ENCODE peak calls at places on chromosomes 3 and 15, in ten cellular contexts. One of them, this sample, is unnamed.

GRCh38 chr3:12049675-12050074 is 45.5 kb downstream of the SYN2 start:
- DNase-seq in left colon: no peak
- DNase-seq in mesothelial cell of epicardium: no peak
- DNase-seq in CD8-positive, alpha-beta T cell: no peak
- DNase-seq in NCI-H524: no peak
- DNase-seq in HL-60: no peak
- DNase-seq in choroid plexus epithelial cell: peak; percentile 41
- DNase-seq in RPMI7951: peak; percentile 28
- DNase-seq in GM18507: no peak
- DNase-seq in GM23338: peak; percentile 49
- DNase-seq in this sample: no peak

GRCh38 chr3:27485853-27486252 is 1.7 kb upstream of the SLC4A7 start:
- DNase-seq in mesothelial cell of epicardium: no peak
- DNase-seq in HL-60: no peak
- DNase-seq in NCI-H524: peak; percentile 88
- DNase-seq in GM18507: no peak
- DNase-seq in choroid plexus epithelial cell: no peak
- DNase-seq in RPMI7951: peak; percentile 18
- DNase-seq in CD8-positive, alpha-beta T cell: no peak
- DNase-seq in left colon: no peak
- DNase-seq in GM23338: no peak
- DNase-seq in this sample: no peak

GRCh38 chr15:85722789-85723188 is 71.9 kb downstream of the KLHL25 start:
- DNase-seq in mesothelial cell of epicardium: no peak
- DNase-seq in choroid plexus epithelial cell: no peak
- DNase-seq in GM23338: no peak
- DNase-seq in HL-60: no peak
- DNase-seq in RPMI7951: no peak
- DNase-seq in NCI-H524: no peak
- DNase-seq in GM18507: no peak
- DNase-seq in left colon: no peak
- DNase-seq in CD8-positive, alpha-beta T cell: no peak
- DNase-seq in this sample: no peak

GRCh38 chr3:51538115-51538458 is 432 bp upstream of the RAD54L2 start:
- DNase-seq in choroid plexus epithelial cell: peak; percentile 17
- DNase-seq in GM18507: no peak
- DNase-seq in HL-60: no peak
- DNase-seq in NCI-H524: peak; percentile 53
- DNase-seq in GM23338: peak; percentile 46
- DNase-seq in CD8-positive, alpha-beta T cell: no peak
- DNase-seq in left colon: no peak
- DNase-seq in RPMI7951: no peak
- DNase-seq in mesothelial cell of epicardium: no peak
- DNase-seq in this sample: no peak

GRCh38 chr15:66291816-66292215 is 1.6 kb upstream of the DIS3L start:
- DNase-seq in mesothelial cell of epicardium: no peak
- DNase-seq in choroid plexus epithelial cell: no peak
- DNase-seq in left colon: no peak
- DNase-seq in RPMI7951: no peak
- DNase-seq in GM18507: no peak
- DNase-seq in HL-60: no peak
- DNase-seq in CD8-positive, alpha-beta T cell: no peak
- DNase-seq in GM23338: no peak
- DNase-seq in NCI-H524: no peak
- DNase-seq in this sample: no peak

GRCh38 chr3:8445861-8446260 is 55.8 kb upstream of the LMCD1 start:
- DNase-seq in NCI-H524: no peak
- DNase-seq in GM18507: no peak
- DNase-seq in choroid plexus epithelial cell: peak; percentile 99
- DNase-seq in RPMI7951: peak; percentile 93
- DNase-seq in GM23338: no peak
- DNase-seq in left colon: no peak
- DNase-seq in CD8-positive, alpha-beta T cell: no peak
- DNase-seq in mesothelial cell of epicardium: no peak
- DNase-seq in HL-60: no peak
- DNase-seq in this sample: no peak

GRCh38 chr3:79202471-79203143 is 565.2 kb downstream of the ROBO1 start:
- DNase-seq in HL-60: no peak
- DNase-seq in left colon: no peak
- DNase-seq in RPMI7951: no peak
- DNase-seq in choroid plexus epithelial cell: no peak
- DNase-seq in GM23338: peak; percentile 52
- DNase-seq in NCI-H524: peak; percentile 6
- DNase-seq in GM18507: no peak
- DNase-seq in mesothelial cell of epicardium: no peak
- DNase-seq in CD8-positive, alpha-beta T cell: no peak
- DNase-seq in this sample: no peak

GRCh38 chr15:90266485-90266884 is 1.0 kb downstream of the NGRN start:
- DNase-seq in GM18507: no peak
- DNase-seq in mesothelial cell of epicardium: no peak
- DNase-seq in RPMI7951: no peak
- DNase-seq in CD8-positive, alpha-beta T cell: peak; percentile 29
- DNase-seq in left colon: peak; percentile 58
- DNase-seq in NCI-H524: no peak
- DNase-seq in GM23338: no peak
- DNase-seq in choroid plexus epithelial cell: peak; percentile 29
- DNase-seq in HL-60: no peak
- DNase-seq in this sample: no peak

GRCh38 chr3:151580592-151580991 is 119.7 kb upstream of the IGSF10 start:
- DNase-seq in GM18507: no peak
- DNase-seq in choroid plexus epithelial cell: peak; percentile 93
- DNase-seq in RPMI7951: peak; percentile 59
- DNase-seq in CD8-positive, alpha-beta T cell: no peak
- DNase-seq in left colon: no peak
- DNase-seq in GM23338: no peak
- DNase-seq in mesothelial cell of epicardium: no peak
- DNase-seq in NCI-H524: no peak
- DNase-seq in HL-60: no peak
- DNase-seq in this sample: no peak

GRCh38 chr15:64897345-64897985 is 14.2 kb upstream of the ANKDD1A start:
- DNase-seq in GM23338: no peak
- DNase-seq in left colon: peak; percentile 30
- DNase-seq in NCI-H524: no peak
- DNase-seq in RPMI7951: peak; percentile 94
- DNase-seq in GM18507: no peak
- DNase-seq in HL-60: no peak
- DNase-seq in CD8-positive, alpha-beta T cell: no peak
- DNase-seq in mesothelial cell of epicardium: no peak
- DNase-seq in choroid plexus epithelial cell: peak; percentile 63
- DNase-seq in this sample: no peak

GRCh38 chr3:155497930-155498647 is 204.6 kb upstream of the STRIT1 start:
- DNase-seq in HL-60: no peak
- DNase-seq in RPMI7951: peak; percentile 92
- DNase-seq in left colon: no peak
- DNase-seq in choroid plexus epithelial cell: peak; percentile 40
- DNase-seq in NCI-H524: no peak
- DNase-seq in CD8-positive, alpha-beta T cell: no peak
- DNase-seq in GM18507: no peak
- DNase-seq in mesothelial cell of epicardium: no peak
- DNase-seq in GM23338: no peak
- DNase-seq in this sample: no peak

GRCh38 chr3:126668450-126669401 is 13.8 kb upstream of the TXNRD3 start:
- DNase-seq in GM18507: no peak
- DNase-seq in CD8-positive, alpha-beta T cell: no peak
- DNase-seq in GM23338: no peak
- DNase-seq in RPMI7951: no peak
- DNase-seq in NCI-H524: no peak
- DNase-seq in left colon: no peak
- DNase-seq in mesothelial cell of epicardium: no peak
- DNase-seq in HL-60: no peak
- DNase-seq in choroid plexus epithelial cell: no peak
- DNase-seq in this sample: no peak

GRCh38 chr15:88246666-88247446 is 9.7 kb downstream of the NTRK3 start:
- DNase-seq in CD8-positive, alpha-beta T cell: peak; percentile 41
- DNase-seq in GM18507: peak; percentile 30
- DNase-seq in GM23338: peak; percentile 88
- DNase-seq in RPMI7951: peak; percentile 71
- DNase-seq in left colon: peak; percentile 77
- DNase-seq in choroid plexus epithelial cell: peak; percentile 73
- DNase-seq in mesothelial cell of epicardium: peak; percentile 63
- DNase-seq in NCI-H524: peak; percentile 81
- DNase-seq in HL-60: peak; percentile 28
- DNase-seq in this sample: peak; percentile 65

GRCh38 chr15:100932676-100933348 is 13.7 kb downstream of the LRRK1 start:
- DNase-seq in GM18507: no peak
- DNase-seq in RPMI7951: no peak
- DNase-seq in CD8-positive, alpha-beta T cell: no peak
- DNase-seq in HL-60: no peak
- DNase-seq in NCI-H524: no peak
- DNase-seq in GM23338: peak; percentile 11
- DNase-seq in choroid plexus epithelial cell: no peak
- DNase-seq in mesothelial cell of epicardium: no peak
- DNase-seq in left colon: no peak
- DNase-seq in this sample: no peak

GRCh38 chr15:51121118-51121517 is 26.4 kb upstream of the TNFAIP8L3 start:
- DNase-seq in CD8-positive, alpha-beta T cell: no peak
- DNase-seq in RPMI7951: peak; percentile 97
- DNase-seq in NCI-H524: no peak
- DNase-seq in HL-60: peak; percentile 45
- DNase-seq in left colon: no peak
- DNase-seq in GM18507: no peak
- DNase-seq in mesothelial cell of epicardium: no peak
- DNase-seq in GM23338: no peak
- DNase-seq in choroid plexus epithelial cell: peak; percentile 95
- DNase-seq in this sample: no peak

GRCh38 chr3:155339052-155339451 is 45.6 kb upstream of the STRIT1 start:
- DNase-seq in CD8-positive, alpha-beta T cell: no peak
- DNase-seq in HL-60: no peak
- DNase-seq in RPMI7951: no peak
- DNase-seq in GM23338: no peak
- DNase-seq in choroid plexus epithelial cell: no peak
- DNase-seq in GM18507: no peak
- DNase-seq in NCI-H524: no peak
- DNase-seq in left colon: no peak
- DNase-seq in mesothelial cell of epicardium: no peak
- DNase-seq in this sample: no peak

GRCh38 chr3:195809796-195810454 is 1.8 kb downstream of the MUC4 start:
- DNase-seq in HL-60: no peak
- DNase-seq in GM23338: no peak
- DNase-seq in CD8-positive, alpha-beta T cell: no peak
- DNase-seq in choroid plexus epithelial cell: peak; percentile 38
- DNase-seq in mesothelial cell of epicardium: no peak
- DNase-seq in NCI-H524: no peak
- DNase-seq in GM18507: no peak
- DNase-seq in left colon: no peak
- DNase-seq in RPMI7951: no peak
- DNase-seq in this sample: no peak

GRCh38 chr3:124520970-124521369 is 209.3 kb upstream of the UMPS start:
- DNase-seq in CD8-positive, alpha-beta T cell: no peak
- DNase-seq in left colon: no peak
- DNase-seq in GM18507: no peak
- DNase-seq in choroid plexus epithelial cell: no peak
- DNase-seq in GM23338: no peak
- DNase-seq in NCI-H524: no peak
- DNase-seq in RPMI7951: no peak
- DNase-seq in HL-60: no peak
- DNase-seq in mesothelial cell of epicardium: no peak
- DNase-seq in this sample: no peak

GRCh38 chr3:38131621-38132369 is 5.1 kb downstream of the ACAA1 start:
- DNase-seq in HL-60: no peak
- DNase-seq in RPMI7951: peak; percentile 14
- DNase-seq in GM23338: peak; percentile 90
- DNase-seq in GM18507: no peak
- DNase-seq in choroid plexus epithelial cell: peak; percentile 69
- DNase-seq in CD8-positive, alpha-beta T cell: no peak
- DNase-seq in NCI-H524: peak; percentile 40
- DNase-seq in left colon: peak; percentile 52
- DNase-seq in mesothelial cell of epicardium: no peak
- DNase-seq in this sample: no peak

GRCh38 chr3:155426524-155427230 is 133.2 kb upstream of the STRIT1 start:
- DNase-seq in choroid plexus epithelial cell: peak; percentile 19
- DNase-seq in mesothelial cell of epicardium: no peak
- DNase-seq in left colon: no peak
- DNase-seq in GM18507: no peak
- DNase-seq in HL-60: no peak
- DNase-seq in RPMI7951: peak; percentile 60
- DNase-seq in GM23338: no peak
- DNase-seq in CD8-positive, alpha-beta T cell: no peak
- DNase-seq in NCI-H524: no peak
- DNase-seq in this sample: no peak

GRCh38 chr15:97235285-97235985 is 725.1 kb upstream of the ARRDC4 start:
- DNase-seq in CD8-positive, alpha-beta T cell: no peak
- DNase-seq in GM18507: no peak
- DNase-seq in choroid plexus epithelial cell: peak; percentile 76
- DNase-seq in left colon: peak; percentile 47
- DNase-seq in RPMI7951: peak; percentile 51
- DNase-seq in HL-60: peak; percentile 13
- DNase-seq in NCI-H524: peak; percentile 70
- DNase-seq in GM23338: peak; percentile 74
- DNase-seq in mesothelial cell of epicardium: peak; percentile 27
- DNase-seq in this sample: peak; percentile 1

GRCh38 chr15:70375586-70375985 is 277.9 kb upstream of the TLE3 start:
- DNase-seq in left colon: no peak
- DNase-seq in GM23338: no peak
- DNase-seq in RPMI7951: no peak
- DNase-seq in CD8-positive, alpha-beta T cell: no peak
- DNase-seq in HL-60: no peak
- DNase-seq in GM18507: no peak
- DNase-seq in mesothelial cell of epicardium: no peak
- DNase-seq in choroid plexus epithelial cell: no peak
- DNase-seq in NCI-H524: no peak
- DNase-seq in this sample: no peak

GRCh38 chr3:32399030-32399620 is 7.5 kb downstream of the CMTM7 start:
- DNase-seq in NCI-H524: peak; percentile 77
- DNase-seq in GM23338: peak; percentile 85
- DNase-seq in choroid plexus epithelial cell: peak; percentile 75
- DNase-seq in left colon: no peak
- DNase-seq in HL-60: no peak
- DNase-seq in mesothelial cell of epicardium: no peak
- DNase-seq in CD8-positive, alpha-beta T cell: peak; percentile 39
- DNase-seq in RPMI7951: peak; percentile 62
- DNase-seq in GM18507: no peak
- DNase-seq in this sample: no peak

This sample was measured in T-cell.